ENCODE peak calls at places on chromosomes 6 and 20, in six cellular contexts. P is adipocyte, B is SK-N-SH, O is MM.1S, J is fibroblast of lung, F is H9. E is an unnamed sample.

GRCh38 chr20:46903937-46904336 is 9.3 kb downstream of the EYA2 start:
- DNase-seq in P (no peak), B (no peak), O (no peak), J (no peak), F (no peak), E (no peak)

GRCh38 chr6:80789912-80790635 is 683.6 kb downstream of the BCKDHB start:
- DNase-seq in P (peak), B (no peak), O (no peak), J (peak), F (no peak), E (no peak)

GRCh38 chr20:35601021-35601973 is 14.3 kb upstream of the SPAG4 start:
- DNase-seq in P (peak), B (peak), O (peak), J (peak), F (peak), E (peak)

GRCh38 chr6:134621858-134622257 is 303.9 kb upstream of the SGK1 start:
- DNase-seq in P (peak), B (no peak), O (no peak), J (peak), F (no peak), E (peak)

GRCh38 chr6:141123084-141123483 is 1009.6 kb upstream of the GJE1 start:
- DNase-seq in P (no peak), B (no peak), O (no peak), J (peak), F (no peak), E (no peak)

GRCh38 chr20:38599410-38599882 is 2.2 kb upstream of the ARHGAP40 start:
- DNase-seq in P (no peak), B (peak), O (no peak), J (peak), F (no peak), E (peak)

GRCh38 chr6:81822584-81822983 is 70.1 kb upstream of the TENT5A start:
- DNase-seq in P (no peak), B (no peak), O (no peak), J (no peak), F (no peak), E (no peak)

GRCh38 chr20:63693079-63693974 is 3.1 kb upstream of the TNFRSF6B start:
- DNase-seq in P (no peak), B (no peak), O (no peak), J (no peak), F (no peak), E (peak)

GRCh38 chr6:296151-297122 is 4.2 kb downstream of the DUSP22 start:
- DNase-seq in P (no peak), B (no peak), O (peak), J (no peak), F (no peak), E (no peak)

GRCh38 chr6:33430334-33430733 is 10.5 kb downstream of the SYNGAP1 start:
- DNase-seq in P (no peak), B (no peak), O (no peak), J (no peak), F (no peak), E (no peak)

GRCh38 chr6:136890194-136890558 is 31.9 kb upstream of the SLC35D3 start:
- DNase-seq in P (no peak), B (peak), O (no peak), J (no peak), F (no peak), E (no peak)

GRCh38 chr6:128508588-128509296 is 11.7 kb downstream of the PTPRK start:
- DNase-seq in P (peak), B (no peak), O (no peak), J (peak), F (no peak), E (no peak)

GRCh38 chr6:166769648-166770047 is 142.6 kb upstream of the RPS6KA2 start:
- DNase-seq in P (no peak), B (no peak), O (no peak), J (no peak), F (no peak), E (no peak)

GRCh38 chr6:3843379-3844096 is 5.6 kb upstream of the FAM50B start:
- DNase-seq in P (peak), B (no peak), O (no peak), J (peak), F (no peak), E (no peak)

GRCh38 chr6:3844097-3844463 is 5.1 kb upstream of the FAM50B start:
- DNase-seq in P (peak), B (no peak), O (no peak), J (peak), F (no peak), E (no peak)

GRCh38 chr6:3838992-3839867 is 9.9 kb upstream of the FAM50B start:
- DNase-seq in P (peak), B (no peak), O (no peak), J (peak), F (no peak), E (no peak)

GRCh38 chr6:3841066-3841454 is 8.1 kb upstream of the FAM50B start:
- DNase-seq in P (no peak), B (no peak), O (no peak), J (peak), F (no peak), E (no peak)

GRCh38 chr6:3841711-3842565 is 7.2 kb upstream of the FAM50B start:
- DNase-seq in P (peak), B (peak), O (no peak), J (peak), F (no peak), E (no peak)
- H3K9ac ChIP-seq in P (peak), B (peak), O (no peak), J (no peak), F (no peak), E (no peak)

DNA sequence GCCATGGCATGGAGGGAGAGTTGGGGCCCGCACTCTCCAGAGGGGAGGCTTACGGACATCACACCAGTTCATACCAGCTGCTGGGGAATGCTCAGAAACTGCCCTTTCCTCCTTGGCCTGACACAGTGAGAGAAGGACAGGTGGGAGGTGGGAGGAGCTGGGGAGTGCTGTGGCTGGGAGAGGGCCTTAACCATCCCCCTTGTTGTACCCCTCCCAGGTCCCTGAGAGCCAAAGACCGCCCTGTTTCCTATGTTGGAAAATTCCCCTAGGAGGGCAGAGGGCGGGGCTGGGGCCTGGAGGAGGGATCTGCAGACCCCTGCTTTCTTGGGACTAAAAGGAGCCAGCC is 24.1 kb downstream of the FOXP4 start:
- DNase-seq in P (no peak), B (no peak), O (no peak), J (no peak), F (peak), E (no peak)
- H3K9ac ChIP-seq in P (no peak), B (no peak), O (no peak), J (no peak), F (no peak), E (no peak)

GRCh38 chr6:46377209-46377608 is 114.0 kb downstream of the RCAN2 start:
- DNase-seq in P (no peak), B (no peak), O (no peak), J (no peak), F (no peak), E (no peak)
- H3K9ac ChIP-seq in P (no peak), B (no peak), O (no peak), J (no peak), F (no peak), E (no peak)

GRCh38 chr6:150720774-150721233 is 121.1 kb downstream of the PLEKHG1 start:
- DNase-seq in P (no peak), B (no peak), O (peak), J (peak), F (no peak), E (no peak)
- H3K9ac ChIP-seq in P (no peak), B (no peak), O (no peak), J (no peak), F (peak), E (no peak)

GRCh38 chr20:53773792-53774371 is 180.2 kb upstream of the ZNF217 start:
- DNase-seq in P (peak), B (no peak), O (no peak), J (peak), F (no peak), E (no peak)
- H3K9ac ChIP-seq in P (peak), B (peak), O (no peak), J (peak), F (no peak), E (no peak)

DNA sequence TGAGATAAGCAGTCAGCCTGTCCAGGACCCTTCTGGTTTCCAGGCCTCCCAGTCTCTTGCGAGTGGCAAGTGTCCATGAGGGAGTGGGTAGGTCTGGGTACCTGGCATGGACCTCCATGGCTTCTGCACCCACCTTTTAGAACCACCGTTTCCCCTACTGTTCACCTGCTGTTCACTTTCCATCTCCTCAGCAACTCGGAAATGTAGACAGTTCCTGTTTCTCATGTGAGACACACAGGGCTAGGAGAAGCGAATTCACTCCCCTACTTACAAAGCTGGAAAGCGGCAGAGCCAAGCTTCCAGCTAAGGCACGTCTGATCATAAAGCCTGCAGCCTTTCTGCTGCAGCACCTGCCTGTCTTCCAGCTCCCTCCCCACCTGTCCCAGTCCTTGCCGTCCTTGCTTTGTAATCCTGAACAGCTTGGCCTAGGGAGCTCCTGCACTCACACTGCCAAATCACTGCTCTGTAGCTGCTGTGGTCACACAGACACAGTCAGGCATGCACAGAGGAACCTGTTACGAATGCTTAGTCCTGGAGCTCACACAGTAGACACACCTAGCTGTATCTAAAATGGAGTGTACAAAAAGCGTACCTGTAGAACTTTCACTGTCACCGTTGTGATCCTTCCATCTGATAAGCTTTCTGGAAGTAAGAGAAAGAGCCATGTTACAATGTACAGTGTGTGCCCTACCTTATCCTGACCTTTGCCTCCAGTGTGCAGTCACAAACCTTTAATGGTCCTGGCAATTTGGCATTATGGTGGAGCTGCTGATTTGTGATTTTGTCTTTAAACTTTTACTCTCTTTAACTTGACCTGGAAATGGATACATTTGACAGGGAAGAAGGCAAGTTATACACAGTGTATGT is 294.1 kb downstream of the NRN1 start:
- DNase-seq in P (no peak), B (no peak), O (no peak), J (no peak), F (no peak), E (no peak)
- H3K9ac ChIP-seq in P (no peak), B (no peak), O (no peak), J (no peak), F (no peak), E (no peak)

GRCh38 chr6:161110380-161110779 is 118.8 kb downstream of the MAP3K4 start:
- DNase-seq in P (no peak), B (no peak), O (no peak), J (no peak), F (no peak), E (no peak)
- H3K9ac ChIP-seq in P (no peak), B (no peak), O (no peak), J (no peak), F (no peak), E (no peak)

GRCh38 chr6:158694913-158695312 is 45.1 kb downstream of the SYTL3 start:
- DNase-seq in P (no peak), B (no peak), O (no peak), J (no peak), F (no peak), E (no peak)
- H3K9ac ChIP-seq in P (no peak), B (no peak), O (no peak), J (no peak), F (no peak), E (no peak)

DNA sequence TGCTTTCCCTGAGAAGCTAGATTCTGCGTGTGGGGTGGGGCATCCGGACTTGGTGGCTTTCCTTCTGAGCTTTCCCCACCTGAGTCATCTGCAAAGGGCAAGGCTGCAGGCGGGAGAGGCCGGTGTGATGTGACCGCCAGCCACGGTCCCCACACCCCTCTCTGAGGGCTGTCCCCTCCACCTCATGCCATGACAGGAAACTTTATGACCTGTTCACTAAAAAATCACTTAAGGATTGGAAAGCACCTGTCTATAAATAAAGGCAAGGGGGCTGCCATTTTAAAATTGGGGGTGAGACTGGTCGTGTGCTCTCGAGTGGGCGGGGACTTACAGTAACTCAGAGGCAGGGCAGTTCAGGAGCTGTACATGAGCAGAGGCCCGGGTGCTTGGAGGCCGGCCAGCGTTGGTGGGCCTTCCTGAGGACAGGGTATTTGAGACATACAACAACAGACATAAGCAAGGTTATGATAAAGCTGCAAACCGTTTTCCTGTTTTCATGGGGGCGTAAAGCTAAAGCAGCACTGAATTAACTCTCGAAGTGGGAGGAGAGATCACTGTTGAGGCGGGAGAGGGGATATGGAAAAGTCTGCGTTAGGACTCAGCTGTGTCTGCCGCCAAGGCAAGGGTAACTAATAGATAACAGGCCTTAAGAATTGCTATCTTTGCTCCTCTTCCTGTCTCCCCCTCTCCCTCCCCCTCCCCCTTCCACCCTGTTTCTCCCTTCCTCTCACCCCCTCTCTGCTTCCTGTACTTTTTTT is 16.1 kb upstream of the SERPINB1 start:
- DNase-seq in P (no peak), B (peak), O (no peak), J (peak), F (no peak), E (peak)
- H3K9ac ChIP-seq in P (peak), B (no peak), O (no peak), J (no peak), F (no peak), E (no peak)

DNA sequence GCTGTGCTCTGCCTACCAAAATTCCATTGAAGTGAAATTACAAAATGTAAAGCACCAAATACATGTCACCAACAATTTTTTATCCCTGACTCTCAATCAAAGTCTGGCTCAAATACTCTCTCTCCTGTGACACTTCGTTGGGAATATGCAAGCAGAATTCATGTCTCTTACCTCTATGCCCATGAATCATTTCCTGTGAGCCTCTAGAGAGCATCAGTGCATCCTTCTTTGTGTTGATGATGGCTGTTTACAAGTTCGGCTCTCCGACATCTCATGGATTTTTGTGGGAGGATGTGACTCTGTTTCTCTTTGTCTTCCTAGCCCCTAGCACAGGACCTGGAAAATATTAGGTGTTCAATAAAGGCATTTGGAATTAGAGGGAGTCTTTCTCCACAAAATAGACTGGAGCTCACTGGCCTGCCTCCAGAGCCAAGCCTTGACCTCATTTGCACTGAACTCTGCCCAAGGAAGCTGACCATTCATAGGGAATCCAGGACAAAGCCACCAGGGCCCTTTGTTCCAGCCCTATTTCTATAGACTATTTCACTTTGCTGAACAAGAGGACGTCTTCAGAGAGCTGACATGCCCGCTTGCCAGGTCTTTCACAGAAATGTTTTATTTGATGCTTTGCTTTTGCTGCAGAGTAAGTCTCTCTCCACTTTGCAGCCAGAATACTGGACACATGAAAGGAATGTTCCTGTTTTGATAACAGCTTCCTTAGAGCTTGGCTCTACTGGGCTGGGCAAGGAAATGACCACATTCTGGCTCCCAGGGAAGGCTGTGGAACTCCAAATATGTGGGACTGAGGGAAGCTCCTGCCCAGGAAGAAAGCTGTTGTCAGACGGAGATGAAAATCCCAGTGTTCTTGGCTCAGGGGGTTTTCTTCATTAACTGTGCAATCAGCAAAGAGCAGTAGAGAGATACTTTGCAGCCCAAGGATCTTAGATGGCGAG is 194.5 kb upstream of the CDYL start:
- DNase-seq in P (peak), B (no peak), O (no peak), J (peak), F (no peak), E (no peak)
- H3K9ac ChIP-seq in P (peak), B (no peak), O (no peak), J (no peak), F (no peak), E (no peak)

E was measured in kidney.